ENCODE peak calls at places on chromosome 14, in four cellular contexts. C is activated T-cell treated with anti-CD3 and anti-CD28 coated beads, Interleukin-2, amount 50 U/mL, for 4 hours; H is IMR-90; E is CD4-positive, CD25-positive, alpha-beta regulatory T cell. D is an unnamed sample.

GRCh38 chr14:60214003-60214402 is 35.0 kb upstream of the PPM1A start:
- ATAC-seq in H (no peak), C (no peak), E (no peak), D (no peak)

GRCh38 chr14:76267322-76268012 is 108.5 kb upstream of the ESRRB start:
- ATAC-seq in C (no peak), E (no peak), H (peak), D (peak)

GRCh38 chr14:70754989-70755388 is 54.3 kb downstream of the MAP3K9 start:
- ATAC-seq in E (no peak), H (no peak), C (no peak), D (peak)

GRCh38 chr14:105348169-105348944 is 33.8 kb downstream of the PACS2 start:
- ATAC-seq in C (no peak), E (no peak), H (no peak), D (no peak)

GRCh38 chr14:75254381-75254821 is 24.2 kb upstream of the FOS start:
- ATAC-seq in C (no peak), E (no peak), H (no peak), D (no peak)

GRCh38 chr14:55537782-55538181 is 42.2 kb upstream of the KTN1 start:
- ATAC-seq in H (no peak), E (no peak), C (no peak), D (no peak)

GRCh38 chr14:21990116-21990515 is 316.5 kb upstream of the OR4E1 start:
- ATAC-seq in E (peak), H (no peak), C (no peak), D (no peak)

GRCh38 chr14:101843665-101844064 is 82.2 kb downstream of the PPP2R5C start:
- ATAC-seq in E (peak), C (peak), H (no peak), D (no peak)

GRCh38 chr14:46325157-46325556 is 326.4 kb downstream of the RPL10L start:
- ATAC-seq in C (no peak), E (no peak), H (no peak), D (no peak)

GRCh38 chr14:51202914-51203665 is 37.0 kb upstream of the TMX1 start:
- ATAC-seq in C (peak), H (no peak), E (no peak), D (no peak)

GRCh38 chr14:90272523-90272922 is 16.2 kb downstream of the PSMC1 start:
- ATAC-seq in E (no peak), H (no peak), C (no peak), D (no peak)

GRCh38 chr14:104706733-104707628 is 17.0 kb upstream of the ADSS1 start:
- ATAC-seq in C (no peak), E (no peak), H (peak), D (no peak)

GRCh38 chr14:55889124-55889523 is 229.1 kb upstream of the PELI2 start:
- ATAC-seq in E (no peak), H (no peak), C (no peak), D (no peak)

GRCh38 chr14:31441273-31442110 is 15.8 kb downstream of the DTD2 start:
- ATAC-seq in E (no peak), C (no peak), H (peak), D (peak)

GRCh38 chr14:50676814-50677516 is 8.9 kb upstream of the SAV1 start:
- ATAC-seq in C (no peak), H (no peak), E (no peak), D (peak)

GRCh38 chr14:64220466-64220865 is 73.7 kb downstream of the ESR2 start:
- ATAC-seq in C (no peak), E (peak), H (no peak), D (no peak)

GRCh38 chr14:96514694-96515093 is 12.5 kb downstream of the PAPOLA start:
- ATAC-seq in C (no peak), E (no peak), H (no peak), D (no peak)

GRCh38 chr14:43541356-43541755 is 965.7 kb downstream of the FSCB start:
- ATAC-seq in C (no peak), E (no peak), H (no peak), D (no peak)

GRCh38 chr14:52031781-52032180 is 37.1 kb downstream of the NID2 start:
- ATAC-seq in C (no peak), E (no peak), H (peak), D (peak)

GRCh38 chr14:60700598-60700997 is 23.6 kb downstream of the SIX4 start:
- ATAC-seq in C (no peak), H (no peak), E (no peak), D (no peak)

GRCh38 chr14:89915114-89915878 is 39.2 kb downstream of the EFCAB11 start:
- ATAC-seq in H (peak), C (no peak), E (peak), D (peak)

GRCh38 chr14:35215110-35215872 is 76.9 kb upstream of the PSMA6 start:
- ATAC-seq in E (no peak), C (no peak), H (peak), D (peak)

GRCh38 chr14:20494935-20495766 is 10.2 kb upstream of the RNASE10 start:
- ATAC-seq in C (peak), E (no peak), H (no peak), D (no peak)

GRCh38 chr14:89684139-89684538 is 267.1 kb upstream of the FOXN3 start:
- ATAC-seq in H (no peak), C (no peak), E (no peak), D (no peak)

GRCh38 chr14:72876710-72877063 is 17.2 kb downstream of the DPF3 start:
- ATAC-seq in E (no peak), H (no peak), C (no peak), D (peak)

GRCh38 chr14:72961579-72962335 is 35.5 kb downstream of the DCAF4 start:
- ATAC-seq in H (no peak), C (no peak), E (no peak), D (no peak)

GRCh38 chr14:89750909-89751502 is 203.5 kb downstream of the EFCAB11 start:
- ATAC-seq in H (no peak), C (peak), E (no peak), D (no peak)

GRCh38 chr14:28695109-28695508 is 71.5 kb upstream of the FOXG1 start:
- ATAC-seq in C (no peak), E (no peak), H (no peak), D (no peak)

D was measured in SK-N-SH treated with all-trans-retinoic acid at 6 μM for 48 hours.